ENCODE peak calls at places on chromosomes 6 and 20, in seven cellular contexts. S, V, R, N, C, L and K are unnamed samples.

GRCh38 chr6:141309295-141309694 is 823.4 kb upstream of the GJE1 start:
- DNase-seq in S (no peak), V (no peak), R (no peak), N (peak; percentile 7), C (no peak), L (no peak), K (peak; percentile 57)

GRCh38 chr6:12761376-12762115 is 45.0 kb downstream of the PHACTR1 start:
- DNase-seq in S (no peak), V (no peak), R (peak; percentile 48), N (no peak), C (peak; percentile 4), L (no peak), K (peak; percentile 95)

GRCh38 chr6:140988780-140989179 is 1143.9 kb upstream of the GJE1 start:
- DNase-seq in S (no peak), V (no peak), R (no peak), N (no peak), C (no peak), L (no peak), K (no peak)

GRCh38 chr6:160972111-160972510 is 19.5 kb upstream of the MAP3K4 start:
- DNase-seq in S (no peak), V (no peak), R (peak; percentile 12), N (no peak), C (no peak), L (peak; percentile 88), K (peak; percentile 89)

GRCh38 chr6:35637911-35638310 is 50.8 kb downstream of the FKBP5 start:
- DNase-seq in S (no peak), V (no peak), R (no peak), N (no peak), C (no peak), L (no peak), K (no peak)

GRCh38 chr20:23152308-23152892 is 66.3 kb upstream of the CD93 start:
- DNase-seq in S (no peak), V (no peak), R (peak; percentile 78), N (no peak), C (peak; percentile 36), L (peak; percentile 51), K (peak; percentile 94)

GRCh38 chr20:25493137-25493536 is 85.7 kb downstream of the GINS1 start:
- DNase-seq in S (no peak), V (no peak), R (no peak), N (no peak), C (no peak), L (no peak), K (no peak)

GRCh38 chr6:24936641-24937317 is 1.0 kb upstream of the RIPOR2 start:
- DNase-seq in S (peak; percentile 61), V (no peak), R (no peak), N (peak; percentile 50), C (no peak), L (no peak), K (no peak)

GRCh38 chr20:48763183-48764030 is 64.4 kb downstream of the PREX1 start:
- DNase-seq in S (no peak), V (no peak), R (no peak), N (no peak), C (no peak), L (no peak), K (no peak)

GRCh38 chr6:157265630-157266029 is 57.7 kb downstream of the TMEM242 start:
- DNase-seq in S (no peak), V (no peak), R (no peak), N (no peak), C (no peak), L (no peak), K (no peak)

GRCh38 chr6:33995046-33995872 is 150.6 kb downstream of the GRM4 start:
- DNase-seq in S (no peak), V (peak; percentile 91), R (no peak), N (no peak), C (no peak), L (no peak), K (no peak)

GRCh38 chr6:154894903-154895302 is 100.2 kb upstream of the TIAM2 start:
- DNase-seq in S (no peak), V (no peak), R (no peak), N (no peak), C (no peak), L (no peak), K (no peak)

GRCh38 chr6:152273638-152274037 is 363.5 kb downstream of the SYNE1 start:
- DNase-seq in S (no peak), V (no peak), R (no peak), N (no peak), C (no peak), L (no peak), K (no peak)

GRCh38 chr6:73610444-73611275 is 43.1 kb downstream of the SLC17A5 start:
- DNase-seq in S (no peak), V (no peak), R (peak; percentile 70), N (no peak), C (peak; percentile 38), L (peak; percentile 35), K (peak; percentile 34)

GRCh38 chr20:12679456-12679855 is 329.3 kb upstream of the SPTLC3 start:
- DNase-seq in S (no peak), V (no peak), R (no peak), N (no peak), C (no peak), L (no peak), K (no peak)

GRCh38 chr6:33248643-33248931 is 23.1 kb downstream of the VPS52 start:
- DNase-seq in S (no peak), V (no peak), R (peak; percentile 72), N (no peak), C (no peak), L (no peak), K (peak; percentile 47)

GRCh38 chr6:37177950-37178517 is 8.1 kb downstream of the PIM1 start:
- DNase-seq in S (no peak), V (no peak), R (no peak), N (no peak), C (no peak), L (no peak), K (no peak)

GRCh38 chr20:32976746-32977145 is 27.5 kb downstream of the SUN5 start:
- DNase-seq in S (no peak), V (no peak), R (no peak), N (no peak), C (no peak), L (no peak), K (no peak)

GRCh38 chr20:57071283-57071701 is 195.1 kb downstream of the BMP7 start:
- DNase-seq in S (no peak), V (no peak), R (no peak), N (no peak), C (no peak), L (no peak), K (no peak)

GRCh38 chr6:37077459-37078296 is 72.2 kb downstream of the FGD2 start:
- DNase-seq in S (no peak), V (peak; percentile 66), R (no peak), N (no peak), C (no peak), L (peak; percentile 93), K (peak; percentile 97)

GRCh38 chr20:34473262-34473883 is 42.8 kb upstream of the DYNLRB1 start:
- DNase-seq in S (peak; percentile 27), V (no peak), R (no peak), N (no peak), C (peak; percentile 74), L (peak; percentile 47), K (peak; percentile 55)

GRCh38 chr20:6384956-6385355 is 262.1 kb upstream of the FERMT1 start:
- DNase-seq in S (no peak), V (no peak), R (no peak), N (no peak), C (no peak), L (no peak), K (no peak)

GRCh38 chr6:39896701-39897100 is 37.6 kb downstream of the MOCS1 start:
- DNase-seq in S (no peak), V (no peak), R (no peak), N (no peak), C (no peak), L (no peak), K (no peak)

GRCh38 chr6:112620832-112621569 is 273.9 kb downstream of the RFPL4B start:
- DNase-seq in S (no peak), V (no peak), R (no peak), N (no peak), C (no peak), L (peak; percentile 47), K (no peak)

GRCh38 chr6:157714153-157714490 is 108.9 kb upstream of the SNX9 start:
- DNase-seq in S (no peak), V (no peak), R (no peak), N (no peak), C (no peak), L (no peak), K (peak; percentile 81)

GRCh38 chr6:26157150-26157837 is 70.1 kb downstream of the HFE start:
- DNase-seq in S (peak; percentile 51), V (peak; percentile 68), R (peak; percentile 89), N (peak; percentile 39), C (no peak), L (no peak), K (peak; percentile 64)

GRCh38 chr6:31180500-31180899 is 10.0 kb upstream of the POU5F1 start:
- DNase-seq in S (peak; percentile 80), V (no peak), R (no peak), N (peak; percentile 76), C (no peak), L (peak; percentile 48), K (peak; percentile 83)

GRCh38 chr20:50248104-50248631 is 57.5 kb downstream of the CEBPB start:
- DNase-seq in S (no peak), V (no peak), R (no peak), N (no peak), C (no peak), L (no peak), K (no peak)

GRCh38 chr6:43949451-43950110 is 177.7 kb downstream of the MRPL14 start:
- DNase-seq in S (no peak), V (no peak), R (no peak), N (no peak), C (no peak), L (no peak), K (peak; percentile 49)

GRCh38 chr6:36665180-36665579 is 13.3 kb upstream of the CDKN1A start:
- DNase-seq in S (no peak), V (no peak), R (no peak), N (no peak), C (no peak), L (no peak), K (no peak)

GRCh38 chr6:36267731-36268477 is 2.0 kb upstream of the PNPLA1 start:
- DNase-seq in S (no peak), V (no peak), R (no peak), N (no peak), C (no peak), L (no peak), K (no peak)

GRCh38 chr6:123016431-123017110 is 20.5 kb downstream of the CLVS2 start:
- DNase-seq in S (no peak), V (no peak), R (no peak), N (no peak), C (no peak), L (no peak), K (no peak)

GRCh38 chr6:26158581-26159416 is 71.6 kb downstream of the HFE start:
- DNase-seq in S (peak; percentile 56), V (peak; percentile 78), R (peak; percentile 73), N (peak; percentile 29), C (peak; percentile 55), L (no peak), K (no peak)

GRCh38 chr6:15504040-15504491 is 158.8 kb downstream of the DTNBP1 start:
- DNase-seq in S (no peak), V (no peak), R (no peak), N (no peak), C (no peak), L (no peak), K (no peak)

GRCh38 chr20:47493175-47493953 is 8.3 kb upstream of the NCOA3 start:
- DNase-seq in S (peak; percentile 65), V (peak; percentile 89), R (peak; percentile 32), N (peak; percentile 54), C (peak; percentile 64), L (peak; percentile 75), K (peak; percentile 93)

GRCh38 chr6:111628117-111628866 is 22.6 kb upstream of the TRAF3IP2 start:
- DNase-seq in S (no peak), V (no peak), R (no peak), N (no peak), C (no peak), L (peak; percentile 69), K (peak; percentile 81)